ENCODE peak calls at places on chromosome 14, in five cellular contexts. B is substantia nigra, W is globus pallidus, J is NCI-H1092, T is DMS79 treated with DMSO at 0.1 percent for 48 hours. S is an unnamed sample.
A peak's percentile ranks its signal among the peaks of the same experiment; 100 is the strongest.

GRCh38 chr14:61662437-61663311 is 32.6 kb upstream of the HIF1A start:
- DNase-seq in T (no peak), W (no peak), B (no peak), J (no peak), S (no peak)

GRCh38 chr14:99273025-99273723 is 1.2 kb upstream of the BCL11B start:
- DNase-seq in J (peak; percentile 53), B (no peak), T (peak; percentile 75), W (no peak), S (peak; percentile 80)

GRCh38 chr14:68444449-68445168 is 348.3 kb downstream of the ZFP36L1 start:
- DNase-seq in B (no peak), T (peak; percentile 98), W (no peak), J (no peak), S (no peak)

GRCh38 chr14:103679351-103679750 is 35.9 kb downstream of the XRCC3 start:
- DNase-seq in T (no peak), W (no peak), J (no peak), B (no peak), S (no peak)

GRCh38 chr14:69682607-69683263 is 71.3 kb downstream of the SUSD6 start:
- DNase-seq in W (no peak), J (no peak), B (no peak), T (no peak), S (no peak)

GRCh38 chr14:33589334-33589733 is 361.5 kb downstream of the EGLN3 start:
- DNase-seq in T (no peak), B (no peak), J (no peak), W (no peak), S (no peak)

GRCh38 chr14:91114079-91115065 is 499 bp downstream of the DGLUCY start:
- DNase-seq in B (peak; percentile 92), J (no peak), T (peak; percentile 97), W (peak; percentile 98), S (peak; percentile 51)

GRCh38 chr14:77099425-77100167 is 1.5 kb downstream of the CIPC start:
- DNase-seq in J (peak; percentile 21), T (peak; percentile 77), B (no peak), W (peak; percentile 82), S (no peak)

GRCh38 chr14:101333335-101334280 is 227.7 kb upstream of the DIO3 start:
- DNase-seq in B (no peak), J (no peak), T (no peak), W (no peak), S (no peak)

GRCh38 chr14:65585216-65585615 is 172.7 kb downstream of the FUT8 start:
- DNase-seq in J (no peak), W (no peak), T (no peak), B (no peak), S (no peak)

GRCh38 chr14:22099942-22100763 is 426.5 kb upstream of the OR4E1 start:
- DNase-seq in J (peak; percentile 29), B (peak; percentile 1), T (no peak), W (peak; percentile 55), S (peak; percentile 28)

GRCh38 chr14:71209888-71210287 is 302.6 kb downstream of the PCNX1 start:
- DNase-seq in T (no peak), J (no peak), W (no peak), B (no peak), S (no peak)

GRCh38 chr14:50099335-50099734 is 17.0 kb downstream of the VCPKMT start:
- DNase-seq in T (no peak), B (no peak), J (no peak), W (no peak), S (no peak)

GRCh38 chr14:60721331-60722162 is 2.6 kb downstream of the SIX4 start:
- DNase-seq in B (no peak), T (peak; percentile 47), W (no peak), J (peak; percentile 12), S (peak; percentile 48)

GRCh38 chr14:23544511-23545447 is 6.8 kb downstream of the ZFHX2 start:
- DNase-seq in W (peak; percentile 74), T (no peak), J (peak; percentile 72), B (no peak), S (peak; percentile 96)

GRCh38 chr14:106530423-106531107 is 1004.2 kb downstream of the TMEM121 start:
- DNase-seq in T (no peak), W (no peak), J (no peak), B (no peak), S (no peak)

GRCh38 chr14:50342211-50343080 is 30.3 kb downstream of the DMAC2L start:
- DNase-seq in J (peak; percentile 21), B (peak; percentile 22), W (peak; percentile 91), T (peak; percentile 65), S (peak; percentile 14)

GRCh38 chr14:96192049-96192448 is 12.6 kb upstream of the BDKRB2 start:
- DNase-seq in W (no peak), B (no peak), J (no peak), T (no peak), S (no peak)

GRCh38 chr14:63510538-63510937 is 32.6 kb downstream of the PPP2R5E start:
- DNase-seq in T (no peak), J (no peak), B (no peak), W (no peak), S (no peak)

GRCh38 chr14:59360923-59361794 is 104.0 kb downstream of the GPR135 start:
- DNase-seq in T (peak; percentile 99), J (peak; percentile 94), W (no peak), B (no peak), S (peak; percentile 98)